ENCODE peak calls at places on chromosome 19, in five cellular contexts. One of them, this sample, is unnamed.

GRCh38 chr19:1487576-1488281 is 2.4 kb downstream of the PCSK4 start:
- DNase-seq in MM.1S: no peak
- DNase-seq in astrocyte: no peak
- DNase-seq in fibroblast of lung: no peak
- DNase-seq in PC-3: no peak
- DNase-seq in this sample: no peak

GRCh38 chr19:7744871-7745270 is 2.5 kb downstream of the CD209 start:
- DNase-seq in PC-3: no peak
- DNase-seq in MM.1S: no peak
- DNase-seq in fibroblast of lung: no peak
- DNase-seq in astrocyte: no peak
- DNase-seq in this sample: no peak

GRCh38 chr19:32824136-32824835 is 45.3 kb downstream of the SLC7A9 start:
- DNase-seq in MM.1S: no peak
- DNase-seq in fibroblast of lung: no peak
- DNase-seq in PC-3: no peak
- DNase-seq in astrocyte: no peak
- DNase-seq in this sample: peak; percentile 46

GRCh38 chr19:23098988-23099387 is 17.8 kb upstream of the ZNF730 start:
- DNase-seq in PC-3: no peak
- DNase-seq in MM.1S: no peak
- DNase-seq in fibroblast of lung: peak; percentile 19
- DNase-seq in astrocyte: peak; percentile 8
- DNase-seq in this sample: peak; percentile 46

GRCh38 chr19:45507864-45508680 is 793 bp downstream of the VASP start:
- DNase-seq in fibroblast of lung: peak; percentile 44
- DNase-seq in MM.1S: no peak
- DNase-seq in PC-3: no peak
- DNase-seq in astrocyte: no peak
- DNase-seq in this sample: no peak

GRCh38 chr19:8615813-8616596 is 5.5 kb upstream of the ADAMTS10 start:
- DNase-seq in astrocyte: no peak
- DNase-seq in PC-3: peak; percentile 84
- DNase-seq in MM.1S: peak; percentile 46
- DNase-seq in fibroblast of lung: peak; percentile 45
- DNase-seq in this sample: no peak

GRCh38 chr19:33395561-33396550 is 22.3 kb downstream of the CEBPG start:
- DNase-seq in fibroblast of lung: peak; percentile 49
- DNase-seq in MM.1S: no peak
- DNase-seq in PC-3: no peak
- DNase-seq in astrocyte: peak; percentile 34
- DNase-seq in this sample: no peak

GRCh38 chr19:43478323-43478722 is 12.9 kb upstream of the LYPD3 start:
- DNase-seq in PC-3: no peak
- DNase-seq in astrocyte: no peak
- DNase-seq in MM.1S: no peak
- DNase-seq in fibroblast of lung: no peak
- DNase-seq in this sample: no peak

GRCh38 chr19:8332976-8333770 is 9.9 kb downstream of the KANK3 start:
- DNase-seq in astrocyte: no peak
- DNase-seq in MM.1S: no peak
- DNase-seq in PC-3: no peak
- DNase-seq in fibroblast of lung: no peak
- DNase-seq in this sample: no peak

GRCh38 chr19:35124098-35125060 is 8.8 kb downstream of the FXYD3 start:
- DNase-seq in astrocyte: peak; percentile 71
- DNase-seq in fibroblast of lung: peak; percentile 84
- DNase-seq in MM.1S: peak; percentile 90
- DNase-seq in PC-3: peak; percentile 87
- DNase-seq in this sample: peak; percentile 89

GRCh38 chr19:329876-330275 is 14.7 kb downstream of the MIER2 start:
- DNase-seq in MM.1S: no peak
- DNase-seq in fibroblast of lung: no peak
- DNase-seq in astrocyte: no peak
- DNase-seq in PC-3: no peak
- DNase-seq in this sample: no peak

GRCh38 chr19:46840157-46840942 is 10.3 kb downstream of the AP2S1 start:
- DNase-seq in fibroblast of lung: peak; percentile 51
- DNase-seq in astrocyte: no peak
- DNase-seq in MM.1S: peak; percentile 64
- DNase-seq in PC-3: peak; percentile 51
- DNase-seq in this sample: peak; percentile 49

GRCh38 chr19:40444181-40445005 is at the start of gene SERTAD3:
- DNase-seq in PC-3: peak; percentile 91
- DNase-seq in astrocyte: peak; percentile 80
- DNase-seq in fibroblast of lung: peak; percentile 91
- DNase-seq in MM.1S: peak; percentile 96
- DNase-seq in this sample: peak; percentile 94

GRCh38 chr19:56839665-56840451 is 668 bp downstream of the PEG3 start:
- DNase-seq in MM.1S: no peak
- DNase-seq in fibroblast of lung: peak; percentile 18
- DNase-seq in PC-3: peak; percentile 73
- DNase-seq in astrocyte: no peak
- DNase-seq in this sample: no peak

GRCh38 chr19:33419763-33420080 is 46.2 kb downstream of the CEBPG start:
- DNase-seq in fibroblast of lung: no peak
- DNase-seq in MM.1S: no peak
- DNase-seq in PC-3: no peak
- DNase-seq in astrocyte: no peak
- DNase-seq in this sample: no peak

GRCh38 chr19:1568320-1569019 is at the start of gene MEX3D:
- DNase-seq in MM.1S: peak; percentile 90
- DNase-seq in astrocyte: peak; percentile 4
- DNase-seq in PC-3: peak; percentile 72
- DNase-seq in fibroblast of lung: peak; percentile 43
- DNase-seq in this sample: peak; percentile 68

GRCh38 chr19:46426035-46426505 is 2.7 kb downstream of the PNMA8C start:
- DNase-seq in PC-3: no peak
- DNase-seq in astrocyte: no peak
- DNase-seq in MM.1S: no peak
- DNase-seq in fibroblast of lung: peak; percentile 43
- DNase-seq in this sample: no peak

GRCh38 chr19:53388904-53389303 is 6.0 kb upstream of the ZNF765 start:
- DNase-seq in PC-3: peak; percentile 68
- DNase-seq in fibroblast of lung: no peak
- DNase-seq in MM.1S: no peak
- DNase-seq in astrocyte: no peak
- DNase-seq in this sample: no peak

GRCh38 chr19:7527516-7528191 is 5.2 kb downstream of the MCOLN1 start:
- DNase-seq in fibroblast of lung: no peak
- DNase-seq in astrocyte: no peak
- DNase-seq in PC-3: no peak
- DNase-seq in MM.1S: no peak
- DNase-seq in this sample: no peak

GRCh38 chr19:1088419-1089066 is 6.6 kb downstream of the POLR2E start:
- DNase-seq in MM.1S: no peak
- DNase-seq in astrocyte: no peak
- DNase-seq in PC-3: no peak
- DNase-seq in fibroblast of lung: no peak
- DNase-seq in this sample: no peak

GRCh38 chr19:38735257-38735686 is 9.0 kb downstream of the CAPN12 start:
- DNase-seq in PC-3: peak; percentile 18
- DNase-seq in fibroblast of lung: no peak
- DNase-seq in MM.1S: no peak
- DNase-seq in astrocyte: no peak
- DNase-seq in this sample: peak; percentile 47

GRCh38 chr19:3642987-3643386 is 16.4 kb upstream of the CACTIN start:
- DNase-seq in fibroblast of lung: no peak
- DNase-seq in PC-3: no peak
- DNase-seq in MM.1S: no peak
- DNase-seq in astrocyte: no peak
- DNase-seq in this sample: no peak

GRCh38 chr19:35171730-35172129 is 17.2 kb downstream of the FXYD5 start:
- DNase-seq in fibroblast of lung: no peak
- DNase-seq in astrocyte: no peak
- DNase-seq in PC-3: no peak
- DNase-seq in MM.1S: no peak
- DNase-seq in this sample: no peak

GRCh38 chr19:47523473-47523872 is 8.6 kb upstream of the NAPA start:
- DNase-seq in astrocyte: no peak
- DNase-seq in PC-3: no peak
- DNase-seq in MM.1S: no peak
- DNase-seq in fibroblast of lung: no peak
- DNase-seq in this sample: no peak

GRCh38 chr19:58007285-58007684 is 4.7 kb upstream of the ZNF606 start:
- DNase-seq in astrocyte: no peak
- DNase-seq in MM.1S: no peak
- DNase-seq in fibroblast of lung: no peak
- DNase-seq in PC-3: no peak
- DNase-seq in this sample: no peak

GRCh38 chr19:51552996-51553725 is 17.9 kb upstream of the ZNF175 start:
- DNase-seq in astrocyte: peak; percentile 8
- DNase-seq in PC-3: peak; percentile 84
- DNase-seq in MM.1S: no peak
- DNase-seq in fibroblast of lung: peak; percentile 32
- DNase-seq in this sample: peak; percentile 57

GRCh38 chr19:13417054-13417453 is 89.2 kb downstream of the CACNA1A start:
- DNase-seq in PC-3: peak; percentile 23
- DNase-seq in MM.1S: no peak
- DNase-seq in astrocyte: no peak
- DNase-seq in fibroblast of lung: no peak
- DNase-seq in this sample: no peak

GRCh38 chr19:55649579-55650557 is 1.9 kb downstream of the CCDC106 start:
- DNase-seq in MM.1S: no peak
- DNase-seq in astrocyte: no peak
- DNase-seq in fibroblast of lung: no peak
- DNase-seq in PC-3: no peak
- DNase-seq in this sample: no peak

GRCh38 chr19:58054792-58055482 is 4.1 kb upstream of the ZNF135 start:
- DNase-seq in fibroblast of lung: peak; percentile 44
- DNase-seq in astrocyte: peak; percentile 35
- DNase-seq in MM.1S: no peak
- DNase-seq in PC-3: no peak
- DNase-seq in this sample: no peak

GRCh38 chr19:2636142-2636896 is 66.2 kb downstream of the GNG7 start:
- DNase-seq in PC-3: no peak
- DNase-seq in astrocyte: no peak
- DNase-seq in MM.1S: no peak
- DNase-seq in fibroblast of lung: no peak
- DNase-seq in this sample: no peak

GRCh38 chr19:2638417-2638940 is 64.0 kb downstream of the GNG7 start:
- DNase-seq in MM.1S: no peak
- DNase-seq in fibroblast of lung: no peak
- DNase-seq in PC-3: no peak
- DNase-seq in astrocyte: no peak
- DNase-seq in this sample: no peak

GRCh38 chr19:2634228-2634951 is 68.1 kb downstream of the GNG7 start:
- DNase-seq in MM.1S: no peak
- DNase-seq in PC-3: no peak
- DNase-seq in fibroblast of lung: no peak
- DNase-seq in astrocyte: no peak
- DNase-seq in this sample: no peak

GRCh38 chr19:2634960-2635359 is 67.5 kb downstream of the GNG7 start:
- DNase-seq in PC-3: no peak
- DNase-seq in MM.1S: no peak
- DNase-seq in fibroblast of lung: no peak
- DNase-seq in astrocyte: no peak
- DNase-seq in this sample: no peak

DNA sequence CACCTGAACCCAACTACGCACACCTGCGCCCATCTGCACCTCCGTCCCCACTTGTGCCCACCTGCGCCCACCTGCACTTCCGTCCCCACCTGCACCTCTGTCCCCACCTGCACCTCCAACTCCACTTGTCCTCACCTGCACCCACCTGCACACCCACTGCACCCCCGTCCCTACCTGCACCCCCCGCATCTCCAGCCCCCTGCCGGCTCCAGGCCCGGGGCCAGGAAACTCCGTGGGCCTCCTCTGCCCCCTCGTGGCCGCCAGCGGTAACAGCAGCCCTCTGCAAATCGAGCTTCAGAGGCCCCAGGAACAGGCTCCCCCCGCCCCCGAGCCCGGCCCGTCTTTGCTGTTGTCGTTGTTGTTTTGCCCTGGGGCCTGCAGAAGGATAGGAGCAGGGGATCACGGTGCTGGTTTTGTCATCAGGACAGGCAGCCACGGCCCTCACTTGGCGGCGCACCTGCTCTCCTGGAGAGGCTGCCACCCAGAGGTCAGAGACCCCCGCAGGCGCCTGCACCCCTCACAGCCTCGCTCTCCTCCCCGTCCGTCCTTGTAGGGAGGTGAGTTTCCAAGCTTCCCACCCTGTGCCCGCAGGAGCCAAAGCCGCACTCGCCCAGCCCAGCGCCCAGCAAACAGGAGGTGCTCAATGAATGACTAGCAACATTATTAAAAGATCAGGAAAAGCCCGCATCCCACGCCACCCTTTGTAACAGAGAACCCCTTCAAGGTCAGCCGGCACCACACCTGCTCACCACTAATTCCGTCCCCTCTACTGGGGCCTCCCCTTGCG is 65.4 kb downstream of the GNG7 start:
- DNase-seq in fibroblast of lung: peak; percentile 23
- DNase-seq in PC-3: peak; percentile 58
- DNase-seq in MM.1S: peak; percentile 66
- DNase-seq in astrocyte: no peak
- DNase-seq in this sample: no peak
- H3K4me3 ChIP-seq in fibroblast of lung: no peak overlapping the region
- H3K4me3 ChIP-seq in PC-3: peak overlapping the region; percentile 56
- H3K4me3 ChIP-seq in MM.1S: peak overlapping the region; percentile 42
- H3K4me3 ChIP-seq in astrocyte: no peak overlapping the region
- H3K4me3 ChIP-seq in this sample: no peak overlapping the region

GRCh38 chr19:41911889-41912731 is 16.1 kb downstream of the ERFL start:
- DNase-seq in MM.1S: no peak
- DNase-seq in astrocyte: no peak
- DNase-seq in PC-3: no peak
- DNase-seq in fibroblast of lung: no peak
- DNase-seq in this sample: no peak
- TF ChIP-seq EZH2 in MM.1S: peak; percentile 80
- TF ChIP-seq EZH2 in astrocyte: peak; percentile 99
- TF ChIP-seq EZH2 in PC-3: no peak
- TF ChIP-seq EZH2 in fibroblast of lung: peak; percentile 100
- TF ChIP-seq EZH2 in this sample: peak; percentile 96

GRCh38 chr19:16889883-16890460 is 1.2 kb downstream of the F2RL3 start:
- DNase-seq in astrocyte: no peak
- DNase-seq in PC-3: no peak
- DNase-seq in MM.1S: no peak
- DNase-seq in fibroblast of lung: no peak
- DNase-seq in this sample: no peak
- H3K4me3 ChIP-seq in astrocyte: no peak overlapping the region
- H3K4me3 ChIP-seq in PC-3: no peak overlapping the region
- H3K4me3 ChIP-seq in MM.1S: no peak overlapping the region
- H3K4me3 ChIP-seq in fibroblast of lung: no peak overlapping the region
- H3K4me3 ChIP-seq in this sample: no peak overlapping the region

DNA sequence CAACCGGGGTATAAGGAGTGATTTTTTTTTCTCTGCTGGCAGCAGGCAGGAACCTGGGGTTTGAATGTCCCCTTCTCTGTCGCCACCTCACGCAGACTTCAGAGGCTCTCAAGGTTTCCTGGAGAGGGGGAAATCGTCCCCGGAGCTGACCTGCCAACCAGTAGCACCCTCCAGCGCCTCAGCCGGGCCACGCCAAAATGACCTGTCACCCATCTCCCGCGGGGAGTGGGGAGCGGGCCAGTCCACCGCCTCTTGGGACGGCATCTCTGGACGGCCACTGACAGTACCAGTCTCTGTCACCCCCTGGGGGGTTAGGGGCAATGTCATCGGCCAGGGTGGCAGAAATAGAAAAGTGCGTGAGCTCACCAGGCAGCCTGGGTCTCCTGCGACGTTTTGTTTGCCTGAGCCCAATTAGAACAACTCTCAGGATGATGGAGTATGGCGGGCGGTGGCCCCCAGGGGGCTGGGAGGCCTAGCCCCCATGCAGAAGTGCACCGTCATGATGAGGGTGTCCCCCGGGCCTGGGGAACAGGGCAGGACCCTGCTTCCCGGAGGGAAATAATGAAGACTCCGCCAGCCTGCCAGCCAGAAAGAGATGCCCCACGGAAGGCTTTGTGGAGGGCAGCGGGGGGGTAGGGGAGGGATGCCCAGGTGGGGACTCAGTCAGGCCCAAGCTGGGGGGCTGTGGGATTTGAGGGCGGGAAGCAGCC is 2.6 kb downstream of the PTPRS start:
- DNase-seq in fibroblast of lung: no peak
- DNase-seq in PC-3: no peak
- DNase-seq in MM.1S: no peak
- DNase-seq in astrocyte: no peak
- DNase-seq in this sample: no peak
- TF ChIP-seq EZH2 in fibroblast of lung: no peak
- TF ChIP-seq EZH2 in PC-3: no peak
- TF ChIP-seq EZH2 in MM.1S: no peak
- TF ChIP-seq EZH2 in astrocyte: no peak
- TF ChIP-seq EZH2 in this sample: no peak

This sample was measured in mammary epithelial cell.